ENCODE peak calls at places on chromosome X, in eight cellular contexts. One of them, this sample, is unnamed.
A peak's percentile ranks its signal among the peaks of the same experiment; 100 is the strongest.

GRCh38 chrX:72031118-72031517 is 100.6 kb downstream of the RTL5 start:
- DNase-seq in testis: no peak
- DNase-seq in T-cell: no peak
- DNase-seq in GM23338: no peak
- DNase-seq in AG08396: no peak
- DNase-seq in NCI-H69: no peak
- DNase-seq in mucosa of descending colon: no peak
- DNase-seq in stimulated activated naive CD8-positive, alpha-beta T cell treated with anti-CD3 and anti-CD28 coated beads, Interleukin-15, Interleukin-2, amounts not matched to agents 100 U/mL and 50 U/mL, for 24 hours: no peak
- DNase-seq in this sample: no peak

GRCh38 chrX:115013705-115014104 is 3.7 kb downstream of the IL13RA2 start:
- DNase-seq in testis: no peak
- DNase-seq in T-cell: no peak
- DNase-seq in GM23338: no peak
- DNase-seq in AG08396: no peak
- DNase-seq in NCI-H69: no peak
- DNase-seq in mucosa of descending colon: no peak
- DNase-seq in stimulated activated naive CD8-positive, alpha-beta T cell treated with anti-CD3 and anti-CD28 coated beads, Interleukin-15, Interleukin-2, amounts not matched to agents 100 U/mL and 50 U/mL, for 24 hours: no peak
- DNase-seq in this sample: no peak

GRCh38 chrX:1877780-1878179 is 262.9 kb downstream of the ASMT start:
- DNase-seq in testis: no peak
- DNase-seq in T-cell: no peak
- DNase-seq in GM23338: no peak
- DNase-seq in AG08396: no peak
- DNase-seq in NCI-H69: no peak
- DNase-seq in mucosa of descending colon: no peak
- DNase-seq in stimulated activated naive CD8-positive, alpha-beta T cell treated with anti-CD3 and anti-CD28 coated beads, Interleukin-15, Interleukin-2, amounts not matched to agents 100 U/mL and 50 U/mL, for 24 hours: no peak
- DNase-seq in this sample: no peak

GRCh38 chrX:46180258-46180687 is 364.9 kb downstream of the ZNF674 start:
- DNase-seq in testis: no peak
- DNase-seq in T-cell: no peak
- DNase-seq in GM23338: no peak
- DNase-seq in AG08396: peak; percentile 7
- DNase-seq in NCI-H69: peak; percentile 90
- DNase-seq in mucosa of descending colon: no peak
- DNase-seq in stimulated activated naive CD8-positive, alpha-beta T cell treated with anti-CD3 and anti-CD28 coated beads, Interleukin-15, Interleukin-2, amounts not matched to agents 100 U/mL and 50 U/mL, for 24 hours: peak; percentile 13
- DNase-seq in this sample: peak; percentile 52

GRCh38 chrX:109826954-109827708 is 94.1 kb upstream of the ACSL4 start:
- DNase-seq in testis: no peak
- DNase-seq in T-cell: no peak
- DNase-seq in GM23338: peak; percentile 3
- DNase-seq in AG08396: peak; percentile 44
- DNase-seq in NCI-H69: no peak
- DNase-seq in mucosa of descending colon: no peak
- DNase-seq in stimulated activated naive CD8-positive, alpha-beta T cell treated with anti-CD3 and anti-CD28 coated beads, Interleukin-15, Interleukin-2, amounts not matched to agents 100 U/mL and 50 U/mL, for 24 hours: no peak
- DNase-seq in this sample: no peak

GRCh38 chrX:68832101-68832416 is 3.2 kb downstream of the EFNB1 start:
- DNase-seq in testis: peak; percentile 64
- DNase-seq in T-cell: no peak
- DNase-seq in GM23338: peak; percentile 24
- DNase-seq in AG08396: peak; percentile 76
- DNase-seq in NCI-H69: peak; percentile 33
- DNase-seq in mucosa of descending colon: peak; percentile 70
- DNase-seq in stimulated activated naive CD8-positive, alpha-beta T cell treated with anti-CD3 and anti-CD28 coated beads, Interleukin-15, Interleukin-2, amounts not matched to agents 100 U/mL and 50 U/mL, for 24 hours: peak; percentile 23
- DNase-seq in this sample: no peak

GRCh38 chrX:54085666-54086065 is 41.4 kb upstream of the PHF8 start:
- DNase-seq in testis: no peak
- DNase-seq in T-cell: no peak
- DNase-seq in GM23338: no peak
- DNase-seq in AG08396: no peak
- DNase-seq in NCI-H69: no peak
- DNase-seq in mucosa of descending colon: no peak
- DNase-seq in stimulated activated naive CD8-positive, alpha-beta T cell treated with anti-CD3 and anti-CD28 coated beads, Interleukin-15, Interleukin-2, amounts not matched to agents 100 U/mL and 50 U/mL, for 24 hours: no peak
- DNase-seq in this sample: no peak

GRCh38 chrX:48971325-48972213 is at the start of gene KCND1:
- DNase-seq in testis: peak; percentile 16
- DNase-seq in T-cell: no peak
- DNase-seq in GM23338: peak; percentile 69
- DNase-seq in AG08396: peak; percentile 24
- DNase-seq in NCI-H69: peak; percentile 66
- DNase-seq in mucosa of descending colon: peak; percentile 29
- DNase-seq in stimulated activated naive CD8-positive, alpha-beta T cell treated with anti-CD3 and anti-CD28 coated beads, Interleukin-15, Interleukin-2, amounts not matched to agents 100 U/mL and 50 U/mL, for 24 hours: peak; percentile 10
- DNase-seq in this sample: peak; percentile 67

GRCh38 chrX:39601193-39602085 is 496.3 kb downstream of the BCOR start:
- DNase-seq in testis: no peak
- DNase-seq in T-cell: no peak
- DNase-seq in GM23338: no peak
- DNase-seq in AG08396: no peak
- DNase-seq in NCI-H69: peak; percentile 27
- DNase-seq in mucosa of descending colon: no peak
- DNase-seq in stimulated activated naive CD8-positive, alpha-beta T cell treated with anti-CD3 and anti-CD28 coated beads, Interleukin-15, Interleukin-2, amounts not matched to agents 100 U/mL and 50 U/mL, for 24 hours: no peak
- DNase-seq in this sample: peak; percentile 98

GRCh38 chrX:115138040-115138439 is 51.2 kb upstream of the RBMXL3 start:
- DNase-seq in testis: no peak
- DNase-seq in T-cell: no peak
- DNase-seq in GM23338: peak; percentile 30
- DNase-seq in AG08396: no peak
- DNase-seq in NCI-H69: no peak
- DNase-seq in mucosa of descending colon: no peak
- DNase-seq in stimulated activated naive CD8-positive, alpha-beta T cell treated with anti-CD3 and anti-CD28 coated beads, Interleukin-15, Interleukin-2, amounts not matched to agents 100 U/mL and 50 U/mL, for 24 hours: no peak
- DNase-seq in this sample: no peak

GRCh38 chrX:143455045-143455444 is 62.2 kb downstream of the SPANXN3 start:
- DNase-seq in testis: no peak
- DNase-seq in T-cell: no peak
- DNase-seq in GM23338: no peak
- DNase-seq in AG08396: no peak
- DNase-seq in NCI-H69: peak; percentile 67
- DNase-seq in mucosa of descending colon: no peak
- DNase-seq in stimulated activated naive CD8-positive, alpha-beta T cell treated with anti-CD3 and anti-CD28 coated beads, Interleukin-15, Interleukin-2, amounts not matched to agents 100 U/mL and 50 U/mL, for 24 hours: no peak
- DNase-seq in this sample: no peak

GRCh38 chrX:130688360-130688759 is 214.6 kb downstream of the ENOX2 start:
- DNase-seq in testis: no peak
- DNase-seq in T-cell: no peak
- DNase-seq in GM23338: no peak
- DNase-seq in AG08396: no peak
- DNase-seq in NCI-H69: no peak
- DNase-seq in mucosa of descending colon: no peak
- DNase-seq in stimulated activated naive CD8-positive, alpha-beta T cell treated with anti-CD3 and anti-CD28 coated beads, Interleukin-15, Interleukin-2, amounts not matched to agents 100 U/mL and 50 U/mL, for 24 hours: no peak
- DNase-seq in this sample: no peak

GRCh38 chrX:133794151-133794550 is 191.2 kb downstream of the GPC3 start:
- DNase-seq in testis: no peak
- DNase-seq in T-cell: no peak
- DNase-seq in GM23338: no peak
- DNase-seq in AG08396: no peak
- DNase-seq in NCI-H69: no peak
- DNase-seq in mucosa of descending colon: no peak
- DNase-seq in stimulated activated naive CD8-positive, alpha-beta T cell treated with anti-CD3 and anti-CD28 coated beads, Interleukin-15, Interleukin-2, amounts not matched to agents 100 U/mL and 50 U/mL, for 24 hours: no peak
- DNase-seq in this sample: no peak

GRCh38 chrX:130108647-130109428 is 1.5 kb downstream of the ELF4 start:
- DNase-seq in testis: no peak
- DNase-seq in T-cell: no peak
- DNase-seq in GM23338: no peak
- DNase-seq in AG08396: peak; percentile 43
- DNase-seq in NCI-H69: peak; percentile 61
- DNase-seq in mucosa of descending colon: peak; percentile 78
- DNase-seq in stimulated activated naive CD8-positive, alpha-beta T cell treated with anti-CD3 and anti-CD28 coated beads, Interleukin-15, Interleukin-2, amounts not matched to agents 100 U/mL and 50 U/mL, for 24 hours: peak; percentile 61
- DNase-seq in this sample: peak; percentile 31

GRCh38 chrX:29858714-29859113 is 356.6 kb upstream of the MAGEB2 start:
- DNase-seq in testis: no peak
- DNase-seq in T-cell: no peak
- DNase-seq in GM23338: no peak
- DNase-seq in AG08396: peak; percentile 6
- DNase-seq in NCI-H69: no peak
- DNase-seq in mucosa of descending colon: no peak
- DNase-seq in stimulated activated naive CD8-positive, alpha-beta T cell treated with anti-CD3 and anti-CD28 coated beads, Interleukin-15, Interleukin-2, amounts not matched to agents 100 U/mL and 50 U/mL, for 24 hours: no peak
- DNase-seq in this sample: peak; percentile 0

GRCh38 chrX:70434914-70435586 is 9.6 kb upstream of the DLG3 start:
- DNase-seq in testis: peak; percentile 27
- DNase-seq in T-cell: no peak
- DNase-seq in GM23338: peak; percentile 26
- DNase-seq in AG08396: peak; percentile 75
- DNase-seq in NCI-H69: no peak
- DNase-seq in mucosa of descending colon: no peak
- DNase-seq in stimulated activated naive CD8-positive, alpha-beta T cell treated with anti-CD3 and anti-CD28 coated beads, Interleukin-15, Interleukin-2, amounts not matched to agents 100 U/mL and 50 U/mL, for 24 hours: peak; percentile 7
- DNase-seq in this sample: no peak

GRCh38 chrX:14616876-14617275 is 87.5 kb downstream of the GLRA2 start:
- DNase-seq in testis: no peak
- DNase-seq in T-cell: no peak
- DNase-seq in GM23338: no peak
- DNase-seq in AG08396: no peak
- DNase-seq in NCI-H69: no peak
- DNase-seq in mucosa of descending colon: no peak
- DNase-seq in stimulated activated naive CD8-positive, alpha-beta T cell treated with anti-CD3 and anti-CD28 coated beads, Interleukin-15, Interleukin-2, amounts not matched to agents 100 U/mL and 50 U/mL, for 24 hours: no peak
- DNase-seq in this sample: no peak

GRCh38 chrX:30793767-30794103 is 95.3 kb downstream of the TAB3 start:
- DNase-seq in testis: no peak
- DNase-seq in T-cell: no peak
- DNase-seq in GM23338: no peak
- DNase-seq in AG08396: no peak
- DNase-seq in NCI-H69: no peak
- DNase-seq in mucosa of descending colon: no peak
- DNase-seq in stimulated activated naive CD8-positive, alpha-beta T cell treated with anti-CD3 and anti-CD28 coated beads, Interleukin-15, Interleukin-2, amounts not matched to agents 100 U/mL and 50 U/mL, for 24 hours: no peak
- DNase-seq in this sample: no peak

GRCh38 chrX:97556359-97556758 is 672.7 kb downstream of the RPA4 start:
- DNase-seq in testis: no peak
- DNase-seq in T-cell: no peak
- DNase-seq in GM23338: peak; percentile 15
- DNase-seq in AG08396: no peak
- DNase-seq in NCI-H69: no peak
- DNase-seq in mucosa of descending colon: no peak
- DNase-seq in stimulated activated naive CD8-positive, alpha-beta T cell treated with anti-CD3 and anti-CD28 coated beads, Interleukin-15, Interleukin-2, amounts not matched to agents 100 U/mL and 50 U/mL, for 24 hours: no peak
- DNase-seq in this sample: no peak

GRCh38 chrX:74536142-74537010 is 78.0 kb downstream of the RLIM start:
- DNase-seq in testis: peak; percentile 79
- DNase-seq in T-cell: no peak
- DNase-seq in GM23338: peak; percentile 60
- DNase-seq in AG08396: peak; percentile 82
- DNase-seq in NCI-H69: peak; percentile 86
- DNase-seq in mucosa of descending colon: peak; percentile 80
- DNase-seq in stimulated activated naive CD8-positive, alpha-beta T cell treated with anti-CD3 and anti-CD28 coated beads, Interleukin-15, Interleukin-2, amounts not matched to agents 100 U/mL and 50 U/mL, for 24 hours: peak; percentile 46
- DNase-seq in this sample: peak; percentile 90

GRCh38 chrX:11750694-11751093 is 7.3 kb upstream of the MSL3 start:
- DNase-seq in testis: no peak
- DNase-seq in T-cell: no peak
- DNase-seq in GM23338: no peak
- DNase-seq in AG08396: no peak
- DNase-seq in NCI-H69: no peak
- DNase-seq in mucosa of descending colon: no peak
- DNase-seq in stimulated activated naive CD8-positive, alpha-beta T cell treated with anti-CD3 and anti-CD28 coated beads, Interleukin-15, Interleukin-2, amounts not matched to agents 100 U/mL and 50 U/mL, for 24 hours: no peak
- DNase-seq in this sample: no peak

GRCh38 chrX:140091276-140091886 is 126.1 kb upstream of the CXorf66 start:
- DNase-seq in testis: peak; percentile 41
- DNase-seq in T-cell: peak; percentile 4
- DNase-seq in GM23338: peak; percentile 51
- DNase-seq in AG08396: peak; percentile 43
- DNase-seq in NCI-H69: peak; percentile 54
- DNase-seq in mucosa of descending colon: peak; percentile 36
- DNase-seq in stimulated activated naive CD8-positive, alpha-beta T cell treated with anti-CD3 and anti-CD28 coated beads, Interleukin-15, Interleukin-2, amounts not matched to agents 100 U/mL and 50 U/mL, for 24 hours: peak; percentile 9
- DNase-seq in this sample: peak; percentile 52

GRCh38 chrX:31227250-31227649 is 155.4 kb upstream of the FTHL17 start:
- DNase-seq in testis: no peak
- DNase-seq in T-cell: no peak
- DNase-seq in GM23338: no peak
- DNase-seq in AG08396: peak; percentile 12
- DNase-seq in NCI-H69: no peak
- DNase-seq in mucosa of descending colon: no peak
- DNase-seq in stimulated activated naive CD8-positive, alpha-beta T cell treated with anti-CD3 and anti-CD28 coated beads, Interleukin-15, Interleukin-2, amounts not matched to agents 100 U/mL and 50 U/mL, for 24 hours: no peak
- DNase-seq in this sample: no peak

GRCh38 chrX:22526339-22526738 is 253.6 kb downstream of the CBLL2 start:
- DNase-seq in testis: no peak
- DNase-seq in T-cell: no peak
- DNase-seq in GM23338: no peak
- DNase-seq in AG08396: peak; percentile 5
- DNase-seq in NCI-H69: peak; percentile 1
- DNase-seq in mucosa of descending colon: no peak
- DNase-seq in stimulated activated naive CD8-positive, alpha-beta T cell treated with anti-CD3 and anti-CD28 coated beads, Interleukin-15, Interleukin-2, amounts not matched to agents 100 U/mL and 50 U/mL, for 24 hours: no peak
- DNase-seq in this sample: no peak

GRCh38 chrX:2888309-2888708 is 40.8 kb downstream of the ARSD start:
- DNase-seq in testis: no peak
- DNase-seq in T-cell: no peak
- DNase-seq in GM23338: no peak
- DNase-seq in AG08396: no peak
- DNase-seq in NCI-H69: no peak
- DNase-seq in mucosa of descending colon: no peak
- DNase-seq in stimulated activated naive CD8-positive, alpha-beta T cell treated with anti-CD3 and anti-CD28 coated beads, Interleukin-15, Interleukin-2, amounts not matched to agents 100 U/mL and 50 U/mL, for 24 hours: no peak
- DNase-seq in this sample: no peak

GRCh38 chrX:47172971-47173792 is 20.4 kb upstream of the UBA1 start:
- DNase-seq in testis: no peak
- DNase-seq in T-cell: no peak
- DNase-seq in GM23338: no peak
- DNase-seq in AG08396: no peak
- DNase-seq in NCI-H69: no peak
- DNase-seq in mucosa of descending colon: no peak
- DNase-seq in stimulated activated naive CD8-positive, alpha-beta T cell treated with anti-CD3 and anti-CD28 coated beads, Interleukin-15, Interleukin-2, amounts not matched to agents 100 U/mL and 50 U/mL, for 24 hours: no peak
- DNase-seq in this sample: no peak

GRCh38 chrX:153824348-153824747 is 6.0 kb downstream of the PDZD4 start:
- DNase-seq in testis: no peak
- DNase-seq in T-cell: no peak
- DNase-seq in GM23338: no peak
- DNase-seq in AG08396: peak; percentile 5
- DNase-seq in NCI-H69: no peak
- DNase-seq in mucosa of descending colon: no peak
- DNase-seq in stimulated activated naive CD8-positive, alpha-beta T cell treated with anti-CD3 and anti-CD28 coated beads, Interleukin-15, Interleukin-2, amounts not matched to agents 100 U/mL and 50 U/mL, for 24 hours: no peak
- DNase-seq in this sample: no peak

GRCh38 chrX:128012015-128012414 is 40.2 kb downstream of the ACTRT1 start:
- DNase-seq in testis: no peak
- DNase-seq in T-cell: no peak
- DNase-seq in GM23338: no peak
- DNase-seq in AG08396: no peak
- DNase-seq in NCI-H69: no peak
- DNase-seq in mucosa of descending colon: no peak
- DNase-seq in stimulated activated naive CD8-positive, alpha-beta T cell treated with anti-CD3 and anti-CD28 coated beads, Interleukin-15, Interleukin-2, amounts not matched to agents 100 U/mL and 50 U/mL, for 24 hours: no peak
- DNase-seq in this sample: no peak

GRCh38 chrX:1902901-1903379 is 288.1 kb downstream of the ASMT start:
- DNase-seq in testis: no peak
- DNase-seq in T-cell: no peak
- DNase-seq in GM23338: no peak
- DNase-seq in AG08396: no peak
- DNase-seq in NCI-H69: no peak
- DNase-seq in mucosa of descending colon: no peak
- DNase-seq in stimulated activated naive CD8-positive, alpha-beta T cell treated with anti-CD3 and anti-CD28 coated beads, Interleukin-15, Interleukin-2, amounts not matched to agents 100 U/mL and 50 U/mL, for 24 hours: no peak
- DNase-seq in this sample: peak; percentile 84

GRCh38 chrX:154049209-154050112 is 29.8 kb upstream of the IRAK1 start:
- DNase-seq in testis: no peak
- DNase-seq in T-cell: no peak
- DNase-seq in GM23338: no peak
- DNase-seq in AG08396: no peak
- DNase-seq in NCI-H69: no peak
- DNase-seq in mucosa of descending colon: no peak
- DNase-seq in stimulated activated naive CD8-positive, alpha-beta T cell treated with anti-CD3 and anti-CD28 coated beads, Interleukin-15, Interleukin-2, amounts not matched to agents 100 U/mL and 50 U/mL, for 24 hours: no peak
- DNase-seq in this sample: no peak

GRCh38 chrX:111168314-111168713 is 72.3 kb downstream of the PAK3 start:
- DNase-seq in testis: peak; percentile 18
- DNase-seq in T-cell: no peak
- DNase-seq in GM23338: peak; percentile 43
- DNase-seq in AG08396: no peak
- DNase-seq in NCI-H69: peak; percentile 74
- DNase-seq in mucosa of descending colon: no peak
- DNase-seq in stimulated activated naive CD8-positive, alpha-beta T cell treated with anti-CD3 and anti-CD28 coated beads, Interleukin-15, Interleukin-2, amounts not matched to agents 100 U/mL and 50 U/mL, for 24 hours: no peak
- DNase-seq in this sample: peak; percentile 53

GRCh38 chrX:1468250-1468772 is 15.6 kb upstream of the ASMTL start:
- DNase-seq in testis: peak; percentile 14
- DNase-seq in T-cell: peak; percentile 76
- DNase-seq in GM23338: no peak
- DNase-seq in AG08396: no peak
- DNase-seq in NCI-H69: no peak
- DNase-seq in mucosa of descending colon: no peak
- DNase-seq in stimulated activated naive CD8-positive, alpha-beta T cell treated with anti-CD3 and anti-CD28 coated beads, Interleukin-15, Interleukin-2, amounts not matched to agents 100 U/mL and 50 U/mL, for 24 hours: peak; percentile 83
- DNase-seq in this sample: peak; percentile 12

GRCh38 chrX:40854242-40854641 is 118.9 kb upstream of the MED14 start:
- DNase-seq in testis: no peak
- DNase-seq in T-cell: no peak
- DNase-seq in GM23338: no peak
- DNase-seq in AG08396: no peak
- DNase-seq in NCI-H69: no peak
- DNase-seq in mucosa of descending colon: no peak
- DNase-seq in stimulated activated naive CD8-positive, alpha-beta T cell treated with anti-CD3 and anti-CD28 coated beads, Interleukin-15, Interleukin-2, amounts not matched to agents 100 U/mL and 50 U/mL, for 24 hours: no peak
- DNase-seq in this sample: no peak

This sample was measured in NCI-H82.